ENCODE peak calls at places on chromosomes 5 and 9, in five cellular contexts. One of them, this sample, is unnamed.

GRCh38 chr9:37968228-37968672 is 64.3 kb upstream of the SLC25A51 start:
- DNase-seq in bronchial epithelial cell: peak; percentile 84
- DNase-seq in mucosa of descending colon: peak; percentile 49
- DNase-seq in fibroblast of pulmonary artery: peak; percentile 69
- DNase-seq in AG10803: peak; percentile 85
- DNase-seq in this sample: peak; percentile 91

GRCh38 chr5:180790524-180790923 is 12.1 kb downstream of the MGAT1 start:
- DNase-seq in AG10803: no peak
- DNase-seq in fibroblast of pulmonary artery: no peak
- DNase-seq in bronchial epithelial cell: no peak
- DNase-seq in mucosa of descending colon: no peak
- DNase-seq in this sample: no peak

GRCh38 chr5:119582987-119583386 is 46.4 kb upstream of the FAM170A start:
- DNase-seq in bronchial epithelial cell: no peak
- DNase-seq in mucosa of descending colon: no peak
- DNase-seq in AG10803: no peak
- DNase-seq in fibroblast of pulmonary artery: no peak
- DNase-seq in this sample: no peak

GRCh38 chr9:131884222-131884621 is 144.3 kb upstream of the RAPGEF1 start:
- DNase-seq in AG10803: no peak
- DNase-seq in fibroblast of pulmonary artery: no peak
- DNase-seq in bronchial epithelial cell: no peak
- DNase-seq in mucosa of descending colon: no peak
- DNase-seq in this sample: no peak

GRCh38 chr9:20447291-20447690 is 175.0 kb downstream of the MLLT3 start:
- DNase-seq in mucosa of descending colon: no peak
- DNase-seq in bronchial epithelial cell: no peak
- DNase-seq in fibroblast of pulmonary artery: no peak
- DNase-seq in AG10803: no peak
- DNase-seq in this sample: no peak

GRCh38 chr5:122463221-122463620 is 151.2 kb downstream of the SNCAIP start:
- DNase-seq in fibroblast of pulmonary artery: peak; percentile 36
- DNase-seq in AG10803: peak; percentile 83
- DNase-seq in bronchial epithelial cell: no peak
- DNase-seq in mucosa of descending colon: no peak
- DNase-seq in this sample: peak; percentile 52

GRCh38 chr5:82351754-82352145 is 73.6 kb upstream of the RPS23 start:
- DNase-seq in mucosa of descending colon: peak; percentile 36
- DNase-seq in AG10803: peak; percentile 80
- DNase-seq in fibroblast of pulmonary artery: peak; percentile 91
- DNase-seq in bronchial epithelial cell: peak; percentile 76
- DNase-seq in this sample: peak; percentile 94

GRCh38 chr5:125450803-125451202 is 704.4 kb upstream of the ZNF608 start:
- DNase-seq in fibroblast of pulmonary artery: peak; percentile 78
- DNase-seq in mucosa of descending colon: no peak
- DNase-seq in bronchial epithelial cell: peak; percentile 35
- DNase-seq in AG10803: no peak
- DNase-seq in this sample: peak; percentile 63

GRCh38 chr9:136244116-136244775 is 1.4 kb downstream of the QSOX2 start:
- DNase-seq in AG10803: no peak
- DNase-seq in fibroblast of pulmonary artery: no peak
- DNase-seq in mucosa of descending colon: no peak
- DNase-seq in bronchial epithelial cell: no peak
- DNase-seq in this sample: no peak

GRCh38 chr5:139821806-139822552 is 26.4 kb downstream of the PSD2 start:
- DNase-seq in bronchial epithelial cell: no peak
- DNase-seq in mucosa of descending colon: no peak
- DNase-seq in AG10803: no peak
- DNase-seq in fibroblast of pulmonary artery: no peak
- DNase-seq in this sample: no peak

GRCh38 chr5:30600892-30601291 is 592.6 kb upstream of the CDH6 start:
- DNase-seq in fibroblast of pulmonary artery: no peak
- DNase-seq in mucosa of descending colon: no peak
- DNase-seq in AG10803: no peak
- DNase-seq in bronchial epithelial cell: no peak
- DNase-seq in this sample: no peak

GRCh38 chr5:172985596-172985995 is 2.0 kb downstream of the ATP6V0E1 start:
- DNase-seq in fibroblast of pulmonary artery: no peak
- DNase-seq in mucosa of descending colon: no peak
- DNase-seq in AG10803: no peak
- DNase-seq in bronchial epithelial cell: peak; percentile 13
- DNase-seq in this sample: no peak

GRCh38 chr9:9790216-9790872 is 822.5 kb downstream of the PTPRD start:
- DNase-seq in bronchial epithelial cell: peak; percentile 23
- DNase-seq in AG10803: no peak
- DNase-seq in mucosa of descending colon: peak; percentile 40
- DNase-seq in fibroblast of pulmonary artery: peak; percentile 17
- DNase-seq in this sample: peak; percentile 1

GRCh38 chr9:93677061-93677571 is 100.7 kb downstream of the PHF2 start:
- DNase-seq in fibroblast of pulmonary artery: no peak
- DNase-seq in mucosa of descending colon: no peak
- DNase-seq in bronchial epithelial cell: no peak
- DNase-seq in AG10803: no peak
- DNase-seq in this sample: no peak

GRCh38 chr9:35689351-35689600 is 449 bp downstream of the TPM2 start:
- DNase-seq in mucosa of descending colon: no peak
- DNase-seq in AG10803: no peak
- DNase-seq in fibroblast of pulmonary artery: no peak
- DNase-seq in bronchial epithelial cell: no peak
- DNase-seq in this sample: no peak

GRCh38 chr9:80885894-80886293 is 803.5 kb downstream of the TLE1 start:
- DNase-seq in fibroblast of pulmonary artery: no peak
- DNase-seq in bronchial epithelial cell: peak; percentile 8
- DNase-seq in AG10803: no peak
- DNase-seq in mucosa of descending colon: peak; percentile 3
- DNase-seq in this sample: peak; percentile 12

GRCh38 chr5:175800656-175801081 is 70.7 kb upstream of the CPLX2 start:
- DNase-seq in mucosa of descending colon: no peak
- DNase-seq in AG10803: peak; percentile 42
- DNase-seq in fibroblast of pulmonary artery: no peak
- DNase-seq in bronchial epithelial cell: peak; percentile 39
- DNase-seq in this sample: peak; percentile 10

GRCh38 chr9:97747201-97747965 is 50.2 kb upstream of the XPA start:
- DNase-seq in AG10803: peak; percentile 45
- DNase-seq in bronchial epithelial cell: no peak
- DNase-seq in mucosa of descending colon: no peak
- DNase-seq in fibroblast of pulmonary artery: no peak
- DNase-seq in this sample: no peak

GRCh38 chr5:3853366-3853765 is 257.7 kb downstream of the IRX1 start:
- DNase-seq in mucosa of descending colon: no peak
- DNase-seq in AG10803: no peak
- DNase-seq in bronchial epithelial cell: no peak
- DNase-seq in fibroblast of pulmonary artery: no peak
- DNase-seq in this sample: no peak

GRCh38 chr5:36948041-36948440 is 71.5 kb downstream of the NIPBL start:
- DNase-seq in fibroblast of pulmonary artery: peak; percentile 35
- DNase-seq in AG10803: peak; percentile 75
- DNase-seq in mucosa of descending colon: no peak
- DNase-seq in bronchial epithelial cell: no peak
- DNase-seq in this sample: peak; percentile 43

GRCh38 chr9:79796411-79796810 is 224.6 kb downstream of the TLE4 start:
- DNase-seq in mucosa of descending colon: no peak
- DNase-seq in bronchial epithelial cell: peak; percentile 62
- DNase-seq in AG10803: no peak
- DNase-seq in fibroblast of pulmonary artery: no peak
- DNase-seq in this sample: no peak

DNA sequence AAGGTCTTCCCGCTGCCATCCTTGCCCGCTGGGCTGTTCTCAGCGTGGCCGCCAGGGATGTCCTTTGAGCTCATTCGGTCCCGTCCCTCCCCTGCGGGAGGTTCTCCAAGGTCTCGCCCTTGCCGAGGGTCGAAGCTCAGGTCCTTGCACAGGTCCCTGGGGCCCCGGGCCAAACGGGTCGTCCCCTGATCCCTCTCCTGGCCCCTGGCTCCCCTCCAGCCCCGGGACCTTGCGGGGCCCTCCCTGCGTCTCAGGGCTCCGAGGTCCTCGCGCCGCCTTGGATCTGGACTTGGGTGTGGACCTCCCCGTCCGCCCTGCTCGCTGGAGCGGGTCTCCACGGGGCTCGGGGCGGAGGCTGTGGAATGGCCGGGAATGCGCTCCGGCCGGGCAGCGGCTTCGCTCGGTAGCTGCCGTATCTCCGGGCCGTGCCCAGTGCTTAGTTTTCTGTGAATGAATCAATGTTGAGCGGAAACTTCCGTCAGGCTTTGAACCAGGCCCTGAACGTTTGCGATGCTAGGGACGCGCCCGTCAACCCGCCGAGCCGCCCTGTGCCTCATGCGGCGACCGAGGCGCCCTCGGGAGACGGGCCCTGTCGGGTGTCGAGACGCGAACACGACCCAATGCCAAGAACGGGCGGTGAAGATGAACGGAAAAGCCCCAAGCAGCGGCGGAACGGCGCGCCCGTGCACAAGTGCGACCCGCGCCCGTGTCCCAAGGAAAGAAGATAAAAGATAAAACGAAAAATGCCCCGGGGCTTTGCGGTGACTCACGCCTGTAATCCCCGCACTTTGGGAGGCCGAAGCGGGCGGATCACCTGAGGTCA is 779 bp downstream of the RNU6ATAC start:
- DNase-seq in fibroblast of pulmonary artery: peak; percentile 46
- DNase-seq in mucosa of descending colon: peak; percentile 76
- DNase-seq in AG10803: peak; percentile 46
- DNase-seq in bronchial epithelial cell: peak; percentile 41
- DNase-seq in this sample: peak; percentile 44
- H3K4me3 ChIP-seq in fibroblast of pulmonary artery: no peak overlapping the region
- H3K4me3 ChIP-seq in mucosa of descending colon: peak overlapping the region; percentile 9
- H3K4me3 ChIP-seq in AG10803: peak overlapping the region; percentile 43
- H3K4me3 ChIP-seq in bronchial epithelial cell: no peak overlapping the region
- H3K4me3 ChIP-seq in this sample: peak overlapping the region; percentile 45

DNA sequence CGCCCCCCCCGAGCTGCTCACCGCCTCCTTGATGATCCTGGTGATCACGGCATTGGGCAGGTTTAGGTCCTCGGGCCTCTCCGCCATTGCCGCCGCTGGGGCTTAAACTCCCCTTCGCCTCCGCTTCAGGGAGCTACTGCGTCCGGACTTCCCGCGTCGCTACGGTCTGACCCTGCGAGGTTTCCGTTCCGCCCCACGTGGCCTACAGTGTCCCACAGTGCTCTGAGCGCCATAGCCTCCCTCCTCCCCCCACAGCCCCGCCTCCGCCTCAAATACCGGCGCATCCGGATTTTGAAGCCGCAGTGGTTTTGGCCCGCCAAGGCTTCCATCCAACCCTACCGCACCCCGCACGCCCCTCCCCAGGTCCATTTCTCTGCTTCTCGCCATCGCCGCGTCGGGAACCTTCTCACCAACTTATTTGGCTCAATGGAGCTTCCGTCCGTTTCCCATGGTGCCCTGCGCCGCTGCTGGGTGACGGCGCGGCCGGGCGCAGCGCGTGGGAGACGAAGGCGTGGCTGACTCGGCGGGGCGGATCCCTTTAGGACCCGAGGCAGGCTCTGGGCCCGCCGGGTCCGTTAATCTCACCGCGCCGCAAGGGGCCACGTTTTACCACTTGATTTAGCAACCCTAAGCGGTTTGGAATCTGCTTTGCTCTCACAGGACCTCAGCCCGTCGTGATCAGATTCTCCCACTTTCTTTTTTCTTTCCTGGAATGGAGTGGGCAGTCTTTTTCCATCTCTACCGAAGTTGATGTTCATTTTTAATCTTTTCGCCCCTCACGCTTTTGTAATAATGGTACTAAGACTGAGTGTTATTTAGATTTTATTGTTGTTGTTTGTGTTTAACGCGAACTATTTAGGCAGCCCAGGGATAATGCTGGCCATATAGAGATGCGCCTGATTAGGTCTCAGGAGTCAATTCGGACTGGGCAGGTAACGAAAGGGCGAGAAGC is at the start of the genes C9orf43 and POLE3:
- DNase-seq in AG10803: peak; percentile 93
- DNase-seq in mucosa of descending colon: peak; percentile 97
- DNase-seq in fibroblast of pulmonary artery: peak; percentile 97
- DNase-seq in bronchial epithelial cell: peak; percentile 85
- DNase-seq in this sample: peak; percentile 93
- TF ChIP-seq CTCF in AG10803: no peak
- TF ChIP-seq CTCF in mucosa of descending colon: no peak
- TF ChIP-seq CTCF in fibroblast of pulmonary artery: no peak
- TF ChIP-seq CTCF in bronchial epithelial cell: no peak
- TF ChIP-seq CTCF in this sample: no peak

GRCh38 chr5:103562084-103562452 is 521 bp downstream of the NUDT12 start:
- DNase-seq in mucosa of descending colon: peak; percentile 42
- DNase-seq in fibroblast of pulmonary artery: no peak
- DNase-seq in bronchial epithelial cell: no peak
- DNase-seq in AG10803: no peak
- DNase-seq in this sample: no peak

GRCh38 chr5:103562453-103563157 is at the start of gene NUDT12:
- DNase-seq in bronchial epithelial cell: peak; percentile 30
- DNase-seq in mucosa of descending colon: peak; percentile 65
- DNase-seq in fibroblast of pulmonary artery: peak; percentile 80
- DNase-seq in AG10803: peak; percentile 65
- DNase-seq in this sample: peak; percentile 79

GRCh38 chr5:103561670-103562069 is 919 bp downstream of the NUDT12 start:
- DNase-seq in mucosa of descending colon: no peak
- DNase-seq in bronchial epithelial cell: peak; percentile 6
- DNase-seq in AG10803: no peak
- DNase-seq in fibroblast of pulmonary artery: peak; percentile 4
- DNase-seq in this sample: no peak

GRCh38 chr5:103569313-103570060 is 6.9 kb upstream of the NUDT12 start:
- DNase-seq in AG10803: no peak
- DNase-seq in mucosa of descending colon: no peak
- DNase-seq in fibroblast of pulmonary artery: no peak
- DNase-seq in bronchial epithelial cell: no peak
- DNase-seq in this sample: peak; percentile 63

GRCh38 chr5:103565711-103566110 is 3.1 kb upstream of the NUDT12 start:
- DNase-seq in fibroblast of pulmonary artery: no peak
- DNase-seq in AG10803: no peak
- DNase-seq in bronchial epithelial cell: no peak
- DNase-seq in mucosa of descending colon: no peak
- DNase-seq in this sample: no peak
- H3K4me3 ChIP-seq in fibroblast of pulmonary artery: no peak overlapping the region
- H3K4me3 ChIP-seq in AG10803: no peak overlapping the region
- H3K4me3 ChIP-seq in bronchial epithelial cell: no peak overlapping the region
- H3K4me3 ChIP-seq in mucosa of descending colon: no peak overlapping the region
- H3K4me3 ChIP-seq in this sample: no peak overlapping the region

GRCh38 chr5:1186351-1187233 is 14.8 kb upstream of the SLC6A19 start:
- DNase-seq in bronchial epithelial cell: no peak
- DNase-seq in AG10803: no peak
- DNase-seq in mucosa of descending colon: no peak
- DNase-seq in fibroblast of pulmonary artery: no peak
- DNase-seq in this sample: no peak

GRCh38 chr5:1184481-1184880 is 16.9 kb upstream of the SLC6A19 start:
- DNase-seq in mucosa of descending colon: no peak
- DNase-seq in fibroblast of pulmonary artery: no peak
- DNase-seq in bronchial epithelial cell: no peak
- DNase-seq in AG10803: no peak
- DNase-seq in this sample: no peak

GRCh38 chr5:1185038-1185651 is 16.2 kb upstream of the SLC6A19 start:
- DNase-seq in fibroblast of pulmonary artery: no peak
- DNase-seq in AG10803: no peak
- DNase-seq in bronchial epithelial cell: no peak
- DNase-seq in mucosa of descending colon: no peak
- DNase-seq in this sample: no peak

GRCh38 chr5:1187234-1187949 is 14.0 kb upstream of the SLC6A19 start:
- DNase-seq in mucosa of descending colon: no peak
- DNase-seq in AG10803: no peak
- DNase-seq in fibroblast of pulmonary artery: no peak
- DNase-seq in bronchial epithelial cell: no peak
- DNase-seq in this sample: no peak

GRCh38 chr5:1185652-1186350 is 15.6 kb upstream of the SLC6A19 start:
- DNase-seq in fibroblast of pulmonary artery: no peak
- DNase-seq in bronchial epithelial cell: no peak
- DNase-seq in AG10803: no peak
- DNase-seq in mucosa of descending colon: peak; percentile 53
- DNase-seq in this sample: no peak
- TF ChIP-seq CTCF in fibroblast of pulmonary artery: no peak
- TF ChIP-seq CTCF in bronchial epithelial cell: no peak
- TF ChIP-seq CTCF in AG10803: no peak
- TF ChIP-seq CTCF in mucosa of descending colon: no peak
- TF ChIP-seq CTCF in this sample: no peak

This sample was measured in fibroblast of the aortic adventitia.